ENCODE peak calls at places on chromosome X, in ten cellular contexts. One of them, this sample, is unnamed.

GRCh38 chrX:405149-405548 is 18.4 kb upstream of the PPP2R3B start:
- DNase-seq in uterus: no peak
- DNase-seq in AG09309: no peak
- DNase-seq in pancreas: no peak
- DNase-seq in upper lobe of right lung: no peak
- DNase-seq in upper lobe of left lung: no peak
- DNase-seq in endodermal cell: no peak
- DNase-seq in ascending aorta: no peak
- DNase-seq in MM.1S: no peak
- DNase-seq in tibial nerve: no peak
- DNase-seq in this sample: no peak

GRCh38 chrX:55709735-55710134 is 7.8 kb upstream of the RRAGB start:
- DNase-seq in uterus: no peak
- DNase-seq in AG09309: no peak
- DNase-seq in pancreas: no peak
- DNase-seq in upper lobe of right lung: no peak
- DNase-seq in upper lobe of left lung: no peak
- DNase-seq in endodermal cell: no peak
- DNase-seq in ascending aorta: no peak
- DNase-seq in MM.1S: no peak
- DNase-seq in tibial nerve: no peak
- DNase-seq in this sample: no peak

GRCh38 chrX:48493890-48494364 is 14.9 kb upstream of the PORCN start:
- DNase-seq in uterus: no peak
- DNase-seq in AG09309: no peak
- DNase-seq in pancreas: no peak
- DNase-seq in upper lobe of right lung: no peak
- DNase-seq in upper lobe of left lung: no peak
- DNase-seq in endodermal cell: peak
- DNase-seq in ascending aorta: no peak
- DNase-seq in MM.1S: peak
- DNase-seq in tibial nerve: no peak
- DNase-seq in this sample: no peak

GRCh38 chrX:20451936-20452335 is 185.2 kb upstream of the RPS6KA3 start:
- DNase-seq in uterus: no peak
- DNase-seq in AG09309: no peak
- DNase-seq in pancreas: no peak
- DNase-seq in upper lobe of right lung: no peak
- DNase-seq in upper lobe of left lung: no peak
- DNase-seq in endodermal cell: no peak
- DNase-seq in ascending aorta: no peak
- DNase-seq in MM.1S: no peak
- DNase-seq in tibial nerve: no peak
- DNase-seq in this sample: no peak

GRCh38 chrX:153771261-153771681 is 7.2 kb downstream of the PLXNB3 start:
- DNase-seq in uterus: no peak
- DNase-seq in AG09309: no peak
- DNase-seq in pancreas: peak
- DNase-seq in upper lobe of right lung: peak
- DNase-seq in upper lobe of left lung: no peak
- DNase-seq in endodermal cell: no peak
- DNase-seq in ascending aorta: no peak
- DNase-seq in MM.1S: no peak
- DNase-seq in tibial nerve: no peak
- DNase-seq in this sample: no peak

GRCh38 chrX:118883994-118884393 is 60.4 kb downstream of the ZCCHC12 start:
- DNase-seq in uterus: no peak
- DNase-seq in AG09309: no peak
- DNase-seq in pancreas: no peak
- DNase-seq in upper lobe of right lung: no peak
- DNase-seq in upper lobe of left lung: no peak
- DNase-seq in endodermal cell: no peak
- DNase-seq in ascending aorta: no peak
- DNase-seq in MM.1S: no peak
- DNase-seq in tibial nerve: no peak
- DNase-seq in this sample: no peak

GRCh38 chrX:53287493-53288138 is 6.2 kb upstream of the IQSEC2 start:
- DNase-seq in uterus: peak
- DNase-seq in AG09309: no peak
- DNase-seq in pancreas: peak
- DNase-seq in upper lobe of right lung: no peak
- DNase-seq in upper lobe of left lung: peak
- DNase-seq in endodermal cell: no peak
- DNase-seq in ascending aorta: peak
- DNase-seq in MM.1S: no peak
- DNase-seq in tibial nerve: peak
- DNase-seq in this sample: peak

GRCh38 chrX:73213734-73214133 is 917 bp downstream of the NAP1L2 start:
- DNase-seq in uterus: no peak
- DNase-seq in AG09309: no peak
- DNase-seq in pancreas: no peak
- DNase-seq in upper lobe of right lung: no peak
- DNase-seq in upper lobe of left lung: no peak
- DNase-seq in endodermal cell: no peak
- DNase-seq in ascending aorta: no peak
- DNase-seq in MM.1S: no peak
- DNase-seq in tibial nerve: no peak
- DNase-seq in this sample: no peak

GRCh38 chrX:22310779-22311178 is 38.1 kb downstream of the CBLL2 start:
- DNase-seq in uterus: no peak
- DNase-seq in AG09309: no peak
- DNase-seq in pancreas: no peak
- DNase-seq in upper lobe of right lung: no peak
- DNase-seq in upper lobe of left lung: no peak
- DNase-seq in endodermal cell: no peak
- DNase-seq in ascending aorta: no peak
- DNase-seq in MM.1S: no peak
- DNase-seq in tibial nerve: no peak
- DNase-seq in this sample: no peak

GRCh38 chrX:153971632-153972367 is at the start of gene HCFC1:
- DNase-seq in uterus: peak
- DNase-seq in AG09309: peak
- DNase-seq in pancreas: peak
- DNase-seq in upper lobe of right lung: peak
- DNase-seq in upper lobe of left lung: peak
- DNase-seq in endodermal cell: peak
- DNase-seq in ascending aorta: peak
- DNase-seq in MM.1S: peak
- DNase-seq in tibial nerve: peak
- DNase-seq in this sample: peak

GRCh38 chrX:139823806-139824205 is 109.0 kb downstream of the ATP11C start:
- DNase-seq in uterus: no peak
- DNase-seq in AG09309: no peak
- DNase-seq in pancreas: no peak
- DNase-seq in upper lobe of right lung: no peak
- DNase-seq in upper lobe of left lung: no peak
- DNase-seq in endodermal cell: no peak
- DNase-seq in ascending aorta: no peak
- DNase-seq in MM.1S: no peak
- DNase-seq in tibial nerve: no peak
- DNase-seq in this sample: no peak

GRCh38 chrX:139828037-139828436 is 104.8 kb downstream of the ATP11C start:
- DNase-seq in uterus: no peak
- DNase-seq in AG09309: no peak
- DNase-seq in pancreas: no peak
- DNase-seq in upper lobe of right lung: no peak
- DNase-seq in upper lobe of left lung: no peak
- DNase-seq in endodermal cell: no peak
- DNase-seq in ascending aorta: no peak
- DNase-seq in MM.1S: no peak
- DNase-seq in tibial nerve: no peak
- DNase-seq in this sample: no peak

GRCh38 chrX:139828830-139829229 is 104.0 kb downstream of the ATP11C start:
- DNase-seq in uterus: no peak
- DNase-seq in AG09309: no peak
- DNase-seq in pancreas: no peak
- DNase-seq in upper lobe of right lung: no peak
- DNase-seq in upper lobe of left lung: no peak
- DNase-seq in endodermal cell: no peak
- DNase-seq in ascending aorta: no peak
- DNase-seq in MM.1S: no peak
- DNase-seq in tibial nerve: no peak
- DNase-seq in this sample: no peak

GRCh38 chrX:139826065-139827044 is 106.5 kb downstream of the ATP11C start:
- DNase-seq in uterus: no peak
- DNase-seq in AG09309: peak
- DNase-seq in pancreas: no peak
- DNase-seq in upper lobe of right lung: no peak
- DNase-seq in upper lobe of left lung: no peak
- DNase-seq in endodermal cell: no peak
- DNase-seq in ascending aorta: no peak
- DNase-seq in MM.1S: no peak
- DNase-seq in tibial nerve: no peak
- DNase-seq in this sample: no peak

DNA sequence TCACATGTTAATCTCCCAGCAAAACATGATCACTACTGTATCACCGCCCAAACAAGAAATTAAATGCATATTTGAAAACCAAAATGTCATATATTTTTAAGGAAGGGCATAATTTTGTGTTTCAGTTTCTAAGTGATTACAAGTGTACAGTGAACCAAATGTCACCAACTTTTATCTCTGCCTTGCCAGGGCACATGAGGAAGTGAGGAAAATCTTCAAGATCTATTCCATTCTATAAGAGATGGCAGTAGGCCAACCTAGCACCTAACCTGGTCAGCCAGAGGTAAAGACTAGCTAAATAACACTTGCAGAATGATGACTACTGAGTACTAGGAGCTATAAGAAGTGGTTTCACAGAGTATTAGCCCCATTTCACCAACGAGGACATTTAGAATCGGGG is 107.2 kb downstream of the ATP11C start:
- DNase-seq in uterus: no peak
- DNase-seq in AG09309: no peak
- DNase-seq in pancreas: no peak
- DNase-seq in upper lobe of right lung: no peak
- DNase-seq in upper lobe of left lung: no peak
- DNase-seq in endodermal cell: no peak
- DNase-seq in ascending aorta: no peak
- DNase-seq in MM.1S: no peak
- DNase-seq in tibial nerve: no peak
- DNase-seq in this sample: no peak
- H3K4me3 ChIP-seq in uterus: no peak
- H3K4me3 ChIP-seq in AG09309: no peak
- H3K4me3 ChIP-seq in pancreas: no peak
- H3K4me3 ChIP-seq in upper lobe of right lung: no peak
- H3K4me3 ChIP-seq in upper lobe of left lung: no peak
- H3K4me3 ChIP-seq in endodermal cell: no peak
- H3K4me3 ChIP-seq in ascending aorta: no peak
- H3K4me3 ChIP-seq in MM.1S: no peak
- H3K4me3 ChIP-seq in tibial nerve: no peak
- H3K4me3 ChIP-seq in this sample: no peak

DNA sequence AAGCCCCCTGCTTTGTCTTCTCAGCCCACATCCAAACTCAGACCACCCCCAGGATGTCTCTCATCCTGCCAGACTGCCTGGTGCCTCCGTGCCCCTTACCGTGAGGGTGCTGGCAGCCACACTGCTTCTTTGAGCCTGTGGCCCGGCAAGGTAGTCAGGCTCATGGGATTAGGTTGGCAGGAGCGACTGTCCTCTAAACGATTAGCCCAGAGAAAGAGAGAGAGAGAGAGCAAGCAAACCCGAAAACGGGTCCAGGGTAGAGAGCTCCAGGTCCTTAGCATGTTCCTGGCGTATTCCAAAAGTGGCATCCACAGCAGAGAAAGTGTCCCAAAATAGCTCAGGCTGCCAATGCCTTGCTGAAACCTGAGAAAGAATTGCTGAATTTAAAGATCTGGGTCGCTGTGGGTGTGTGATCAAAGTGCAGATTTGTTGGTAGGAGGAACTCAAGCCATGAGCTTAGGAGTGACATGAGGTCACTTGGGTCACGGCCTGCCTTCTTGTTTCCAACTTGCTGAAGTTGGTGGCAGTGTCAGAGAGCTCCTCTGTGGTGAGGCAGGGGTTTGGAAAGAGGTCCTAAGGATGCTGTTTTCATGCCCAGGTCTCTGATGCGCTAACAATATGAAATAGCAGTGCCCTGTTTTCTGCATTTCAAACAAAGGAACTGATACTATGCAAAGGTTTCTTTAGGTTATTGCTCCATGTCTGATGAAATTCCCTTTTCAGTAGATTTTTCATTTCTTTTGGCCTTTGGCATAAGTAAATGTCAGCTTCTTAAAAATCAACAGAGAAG is 81.6 kb downstream of the RTL9 start:
- DNase-seq in uterus: no peak
- DNase-seq in AG09309: no peak
- DNase-seq in pancreas: no peak
- DNase-seq in upper lobe of right lung: no peak
- DNase-seq in upper lobe of left lung: no peak
- DNase-seq in endodermal cell: no peak
- DNase-seq in ascending aorta: no peak
- DNase-seq in MM.1S: no peak
- DNase-seq in tibial nerve: no peak
- DNase-seq in this sample: no peak
- H3K4me3 ChIP-seq in uterus: no peak
- H3K4me3 ChIP-seq in AG09309: no peak
- H3K4me3 ChIP-seq in pancreas: no peak
- H3K4me3 ChIP-seq in upper lobe of right lung: no peak
- H3K4me3 ChIP-seq in upper lobe of left lung: no peak
- H3K4me3 ChIP-seq in endodermal cell: no peak
- H3K4me3 ChIP-seq in ascending aorta: no peak
- H3K4me3 ChIP-seq in MM.1S: no peak
- H3K4me3 ChIP-seq in tibial nerve: no peak
- H3K4me3 ChIP-seq in this sample: no peak

DNA sequence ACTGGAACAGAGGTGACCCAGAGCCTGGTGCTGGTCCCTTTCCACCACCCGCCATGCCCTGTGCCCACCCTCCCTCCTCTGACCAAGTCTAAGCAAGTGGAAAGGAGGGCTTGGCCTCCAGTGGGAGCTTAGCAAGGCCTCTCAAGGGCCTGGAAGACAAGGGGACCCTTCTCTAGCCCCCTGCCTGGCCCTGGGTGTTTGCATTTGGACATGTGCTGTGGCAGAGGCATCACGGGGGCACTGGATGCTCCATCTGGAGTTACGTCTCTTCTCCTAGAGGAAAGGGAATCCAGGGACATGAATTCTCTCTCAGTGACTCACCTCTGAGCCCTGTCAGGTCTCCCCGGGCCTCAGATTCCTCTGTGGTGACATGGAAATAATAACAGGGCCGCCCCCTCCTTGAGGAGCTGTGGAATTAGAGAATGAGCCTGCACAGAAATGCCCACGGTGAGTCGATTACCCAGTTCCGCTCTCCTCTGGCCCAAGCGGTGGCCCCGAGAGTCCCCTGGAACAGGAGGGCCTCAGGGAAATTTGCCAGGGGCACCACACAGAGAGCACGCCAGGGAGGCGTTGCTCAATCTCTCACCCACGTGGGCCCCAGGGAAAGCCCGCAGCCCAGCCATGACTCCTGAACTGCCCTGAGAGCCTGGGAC is 189.7 kb downstream of the BCOR start:
- DNase-seq in uterus: peak
- DNase-seq in AG09309: peak
- DNase-seq in pancreas: peak
- DNase-seq in upper lobe of right lung: peak
- DNase-seq in upper lobe of left lung: peak
- DNase-seq in endodermal cell: peak
- DNase-seq in ascending aorta: peak
- DNase-seq in MM.1S: no peak
- DNase-seq in tibial nerve: peak
- DNase-seq in this sample: no peak
- H3K4me3 ChIP-seq in uterus: no peak
- H3K4me3 ChIP-seq in AG09309: no peak
- H3K4me3 ChIP-seq in pancreas: no peak
- H3K4me3 ChIP-seq in upper lobe of right lung: no peak
- H3K4me3 ChIP-seq in upper lobe of left lung: no peak
- H3K4me3 ChIP-seq in endodermal cell: no peak
- H3K4me3 ChIP-seq in ascending aorta: no peak
- H3K4me3 ChIP-seq in MM.1S: no peak
- H3K4me3 ChIP-seq in tibial nerve: no peak
- H3K4me3 ChIP-seq in this sample: no peak

GRCh38 chrX:69616520-69617203 is 749 bp downstream of the EDA start:
- DNase-seq in uterus: peak
- DNase-seq in AG09309: no peak
- DNase-seq in pancreas: peak
- DNase-seq in upper lobe of right lung: peak
- DNase-seq in upper lobe of left lung: no peak
- DNase-seq in endodermal cell: peak
- DNase-seq in ascending aorta: peak
- DNase-seq in MM.1S: peak
- DNase-seq in tibial nerve: no peak
- DNase-seq in this sample: no peak
- H3K4me3 ChIP-seq in uterus: peak
- H3K4me3 ChIP-seq in AG09309: peak
- H3K4me3 ChIP-seq in pancreas: peak
- H3K4me3 ChIP-seq in upper lobe of right lung: peak
- H3K4me3 ChIP-seq in upper lobe of left lung: peak
- H3K4me3 ChIP-seq in endodermal cell: peak
- H3K4me3 ChIP-seq in ascending aorta: peak
- H3K4me3 ChIP-seq in MM.1S: peak
- H3K4me3 ChIP-seq in tibial nerve: peak
- H3K4me3 ChIP-seq in this sample: peak